ENCODE peak calls at places on chromosomes 7 and 10, in four cellular contexts. C is A673, K is endodermal cell, V is NT2/D1. W is an unnamed sample. For H3K27me3, the result is how much of the 10 kb centered on the place peaks cover.

GRCh38 chr7:36215017-36215621 is 62.1 kb downstream of the EEPD1 start:
- DNase-seq in K (peak), C (no peak), V (peak), W (no peak)

GRCh38 chr7:101237206-101238067 is at the start of gene CLDN15:
- DNase-seq in K (no peak), C (no peak), V (no peak), W (peak)

GRCh38 chr7:139092090-139092796 is 17.3 kb downstream of the ZC3HAV1 start:
- DNase-seq in K (peak), C (no peak), V (no peak), W (no peak)

GRCh38 chr10:43128958-43129706 is 9.1 kb upstream of the CSGALNACT2 start:
- DNase-seq in K (peak), C (peak), V (no peak), W (no peak)

GRCh38 chr7:68216046-68216445 is 1219.4 kb downstream of the TYW1 start:
- DNase-seq in K (no peak), C (no peak), V (no peak), W (peak)

GRCh38 chr7:92534572-92534971 is 6.0 kb downstream of the RBM48 start:
- DNase-seq in V (no peak), C (peak), K (no peak), W (no peak)

GRCh38 chr10:72275351-72276012 is 1.8 kb downstream of the DDIT4 start:
- DNase-seq in V (no peak), K (no peak), C (no peak), W (no peak)

GRCh38 chr10:109647627-109648026 is 275.7 kb downstream of the XPNPEP1 start:
- DNase-seq in V (no peak), C (no peak), K (no peak), W (no peak)

GRCh38 chr7:15167912-15168311 is 265.4 kb upstream of the DGKB start:
- DNase-seq in V (no peak), K (no peak), C (no peak), W (no peak)

GRCh38 chr7:111083423-111083822 is 7.5 kb upstream of the LRRN3 start:
- DNase-seq in K (no peak), V (no peak), C (no peak), W (no peak)

GRCh38 chr7:13988011-13988410 is 1.5 kb downstream of the ETV1 start:
- DNase-seq in K (no peak), C (peak), V (no peak), W (no peak)

GRCh38 chr7:44581426-44581906 is 565 bp downstream of the TMED4 start:
- DNase-seq in V (no peak), K (peak), C (no peak), W (no peak)

GRCh38 chr7:24721378-24722030 is 35.8 kb downstream of the GSDME start:
- DNase-seq in C (peak), V (no peak), K (peak), W (no peak)

GRCh38 chr7:81094952-81095351 is 176.1 kb upstream of the SEMA3C start:
- DNase-seq in K (no peak), V (no peak), C (no peak), W (no peak)

GRCh38 chr7:77349141-77349540 is 67.0 kb downstream of the GSAP start:
- DNase-seq in C (no peak), K (no peak), V (peak), W (no peak)

GRCh38 chr7:105212236-105212635 is 176.5 kb downstream of the SRPK2 start:
- DNase-seq in C (no peak), V (no peak), K (no peak), W (no peak)

GRCh38 chr7:151426486-151426905 is 13.4 kb downstream of the CRYGN start:
- DNase-seq in K (no peak), V (no peak), C (peak), W (peak)

GRCh38 chr7:133582766-133583523 is 330.1 kb downstream of the EXOC4 start:
- DNase-seq in C (peak), K (no peak), V (no peak), W (no peak)

GRCh38 chr7:3109516-3109915 is 65.8 kb upstream of the CARD11 start:
- DNase-seq in V (no peak), K (no peak), C (no peak), W (no peak)

GRCh38 chr7:155538293-155538692 is 8.1 kb downstream of the CNPY1 start:
- DNase-seq in C (no peak), V (no peak), K (peak), W (no peak)

GRCh38 chr10:9342865-9343450 is 1288.5 kb downstream of the GATA3 start:
- DNase-seq in C (peak), V (peak), K (no peak), W (no peak)

GRCh38 chr7:64638822-64639221 is 27.1 kb upstream of the ZNF107 start:
- DNase-seq in K (no peak), V (no peak), C (no peak), W (no peak)

GRCh38 chr10:35523670-35524225 is 81.4 kb upstream of the GJD4 start:
- DNase-seq in V (no peak), K (no peak), C (no peak), W (no peak)

GRCh38 chr7:44970521-44971051 is 8.2 kb downstream of the MYO1G start:
- DNase-seq in V (no peak), C (no peak), K (peak), W (no peak)

GRCh38 chr10:31961675-31962074 is 33.0 kb upstream of the ARHGAP12 start:
- DNase-seq in C (no peak), K (no peak), V (no peak), W (no peak)

GRCh38 chr10:22150842-22151241 is 67.0 kb downstream of the EBLN1 start:
- DNase-seq in K (no peak), C (no peak), V (no peak), W (no peak)

GRCh38 chr7:92343719-92344118 is 97.9 kb downstream of the ANKIB1 start:
- DNase-seq in C (no peak), K (no peak), V (no peak), W (no peak)

GRCh38 chr10:62083413-62083794 is 181.9 kb downstream of the ARID5B start:
- DNase-seq in C (peak), K (no peak), V (no peak), W (no peak)

GRCh38 chr10:46549171-46550075 is 7.0 kb downstream of the GPRIN2 start:
- DNase-seq in V (no peak), K (peak), C (no peak), W (peak)

GRCh38 chr7:151408839-151409554 is 841 bp downstream of the WDR86 start:
- DNase-seq in C (no peak), K (peak), V (no peak), W (peak)

GRCh38 chr10:55160904-55161303 is 359.9 kb upstream of the PCDH15 start:
- DNase-seq in V (no peak), C (no peak), K (no peak), W (no peak)

GRCh38 chr7:51666751-51667150 is 350.1 kb upstream of the COBL start:
- DNase-seq in K (no peak), C (no peak), V (no peak), W (no peak)

GRCh38 chr10:5582736-5583135 is 58.0 kb downstream of the CALML3 start:
- DNase-seq in C (no peak), V (no peak), K (peak), W (no peak)

GRCh38 chr10:77857272-77857671 is 69.3 kb downstream of the DLG5 start:
- DNase-seq in C (no peak), V (no peak), K (no peak), W (no peak)

GRCh38 chr7:99132922-99133321 is 11.0 kb downstream of the SMURF1 start:
- DNase-seq in V (no peak), K (no peak), C (no peak), W (no peak)

GRCh38 chr10:133127291-133128125 is 32.5 kb upstream of the KNDC1 start:
- DNase-seq in K (peak), V (no peak), C (no peak), W (no peak)

GRCh38 chr10:124328514-124329220 is 90.1 kb downstream of the OAT start:
- DNase-seq in K (peak), C (no peak), V (no peak), W (no peak)

DNA sequence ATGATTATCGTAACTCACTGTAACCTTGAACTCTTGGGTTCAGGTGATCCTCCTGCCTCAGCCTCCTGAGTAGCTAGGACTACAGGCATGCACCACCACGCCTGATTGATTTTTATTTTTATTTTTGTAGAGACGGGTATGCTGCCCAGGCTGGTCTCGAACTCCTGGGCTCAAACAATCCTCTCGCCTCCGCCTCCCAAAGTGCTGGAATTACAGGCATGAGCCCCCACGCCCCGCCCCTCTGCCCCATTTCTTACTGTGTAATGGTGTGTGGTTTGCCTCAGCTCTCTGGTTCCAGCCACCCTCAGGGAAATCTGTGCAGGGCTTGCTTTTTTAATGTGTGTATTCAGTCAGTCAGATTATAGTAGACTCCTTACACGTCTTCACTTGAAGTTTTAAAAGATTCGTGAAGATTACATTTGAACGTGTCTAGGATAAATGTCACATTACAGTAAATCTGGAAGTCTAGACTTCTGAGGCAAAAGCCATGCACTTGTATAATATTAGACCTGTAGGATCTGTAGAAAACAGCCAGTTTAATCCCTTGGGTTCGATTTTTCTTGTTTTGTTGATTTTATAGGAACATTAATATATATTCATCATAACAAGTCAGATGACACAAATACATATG is 276.2 kb downstream of the CAMK1D start:
- DNase-seq in C (no peak), V (no peak), K (no peak), W (no peak)
- H3K4me3 ChIP-seq in C (no peak), V (no peak), K (no peak), W (no peak)

DNA sequence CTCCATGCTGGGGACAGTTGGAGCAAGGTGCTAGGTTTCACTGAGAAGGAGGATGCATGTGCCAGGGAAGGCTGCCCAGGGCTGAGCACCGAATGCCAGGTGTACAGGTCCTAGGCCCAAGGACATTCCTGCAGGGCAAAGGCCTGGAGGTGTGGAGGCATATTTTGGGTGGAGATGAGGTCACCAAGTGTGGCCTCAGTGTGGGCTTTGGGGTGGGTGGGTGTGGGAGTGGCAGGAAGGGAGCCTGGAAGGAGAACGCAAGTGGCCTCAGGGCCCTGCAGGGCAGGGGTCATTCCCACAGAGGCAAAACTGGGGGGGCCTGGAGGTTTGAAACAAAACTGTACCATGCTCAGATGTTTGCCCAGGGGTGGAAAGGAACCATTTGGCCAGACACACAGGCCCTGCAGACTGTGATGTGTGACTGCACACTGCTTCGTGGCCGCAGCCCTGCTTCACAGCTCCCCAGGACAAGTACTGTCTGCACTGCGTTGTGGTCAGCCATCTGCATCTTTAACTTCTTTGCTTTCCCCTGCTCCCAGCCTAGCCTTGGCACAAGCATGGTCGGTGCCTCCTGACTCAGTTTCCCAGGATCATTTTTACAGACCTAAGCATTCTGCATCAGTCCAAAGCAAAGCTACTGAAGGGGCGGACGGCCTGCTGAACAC is 5.1 kb downstream of the PLPP4 start:
- DNase-seq in V (no peak), C (no peak), K (no peak), W (no peak)
- H3K27me3 ChIP-seq in V (under half), C (half or more), K (under half), W (under half)

GRCh38 chr10:93438796-93439253 is 43.3 kb downstream of the MYOF start:
- DNase-seq in V (no peak), C (no peak), K (peak), W (no peak)
- H3K4me3 ChIP-seq in V (peak), C (no peak), K (peak), W (no peak)

DNA sequence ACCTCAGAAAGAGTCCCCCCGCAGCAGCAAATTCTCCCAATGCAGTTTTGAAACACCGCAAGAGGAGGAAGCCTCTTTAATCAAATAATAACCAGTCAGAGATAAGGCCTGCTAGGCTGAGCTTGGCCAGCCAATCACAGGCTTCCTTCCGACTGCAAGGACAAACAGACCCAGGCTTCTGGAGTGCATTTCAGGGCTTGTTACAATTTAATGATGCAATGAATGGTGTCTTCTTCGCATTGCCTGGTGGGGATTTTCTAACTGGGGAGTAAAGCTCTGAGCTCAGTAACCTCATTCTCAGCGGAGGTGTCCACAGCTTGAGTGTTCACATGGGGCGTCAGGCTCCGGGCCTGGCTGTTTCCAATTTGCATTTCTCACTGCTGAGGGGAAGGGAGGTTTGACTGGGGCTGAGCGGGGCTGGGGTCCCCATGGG is 31.8 kb upstream of the GPAM start:
- DNase-seq in C (peak), V (no peak), K (no peak), W (no peak)
- H3K27me3 ChIP-seq in C (under half), V (under half), K (under half), W (under half)

GRCh38 chr10:110788620-110789385 is 82.9 kb upstream of the PDCD4 start:
- DNase-seq in K (no peak), V (no peak), C (no peak), W (no peak)
- H3K4me3 ChIP-seq in K (no peak), V (no peak), C (no peak), W (no peak)

GRCh38 chr7:988963-989529 is 6.1 kb downstream of the CYP2W1 start:
- DNase-seq in V (no peak), C (no peak), K (no peak), W (no peak)
- H3K27me3 ChIP-seq in V (under half), C (under half), K (under half), W (half or more)

GRCh38 chr7:137342751-137343482 is 616 bp downstream of the PTN start:
- DNase-seq in C (no peak), K (no peak), V (no peak), W (no peak)
- H3K4me3 ChIP-seq in C (no peak), K (peak), V (peak), W (peak)

GRCh38 chr10:70480254-70480861 is 1.8 kb downstream of the PALD1 start:
- DNase-seq in V (no peak), C (no peak), K (no peak), W (no peak)
- H3K27me3 ChIP-seq in V (under half), C (under half), K (under half), W (under half)

GRCh38 chr10:13658864-13659685 is 72.3 kb downstream of the PRPF18 start:
- DNase-seq in K (peak), C (no peak), V (no peak), W (no peak)
- H3K4me3 ChIP-seq in K (no peak), C (no peak), V (no peak), W (no peak)

DNA sequence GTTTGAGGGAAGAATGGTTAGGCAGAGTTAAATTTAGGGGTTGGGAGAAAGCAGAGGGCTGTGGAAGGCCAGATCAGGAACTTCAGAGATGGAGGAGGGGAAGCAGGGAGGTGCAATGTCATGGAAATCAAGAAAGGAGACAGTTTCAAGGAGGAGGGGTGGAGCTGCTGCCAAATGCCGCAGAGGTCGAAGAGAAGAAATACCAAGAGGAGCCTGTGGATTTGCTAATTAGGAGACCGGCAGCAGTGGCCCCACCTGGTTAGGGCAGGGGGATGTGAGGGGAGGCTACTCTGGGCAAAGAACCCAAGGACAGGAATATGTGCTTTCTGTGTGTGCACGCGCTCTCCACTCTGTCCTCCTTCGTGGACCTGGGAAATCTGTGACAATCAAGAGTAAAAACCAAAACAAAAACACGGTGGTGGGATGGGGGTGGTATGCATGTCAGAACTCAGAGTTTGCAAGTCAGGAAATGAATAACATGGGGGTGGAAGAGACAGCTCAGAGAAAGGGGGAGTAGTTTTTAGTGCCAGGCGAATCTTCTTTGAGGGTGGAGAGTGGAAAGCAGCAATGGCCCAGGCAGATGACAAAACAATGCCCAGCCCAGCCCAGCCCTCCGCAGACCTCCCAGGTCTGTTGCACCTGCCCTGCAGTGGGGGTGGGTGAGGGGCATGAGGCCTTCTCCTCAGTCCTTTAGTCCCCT is 102.9 kb upstream of the PAX2 start:
- DNase-seq in K (peak), C (no peak), V (peak), W (no peak)
- H3K27me3 ChIP-seq in K (half or more), C (under half), V (under half), W (half or more)

W was measured in tibial nerve.